ENCODE peak calls at places on chromosomes 6 and 20, in ten cellular contexts. One of them, this sample, is unnamed.
A peak's percentile ranks its signal among the peaks of the same experiment; 100 is the strongest.

GRCh38 chr6:112237644-112238043 is 16.7 kb downstream of the LAMA4 start:
- DNase-seq in thyroid gland: no peak
- DNase-seq in Peyer's patch: no peak
- DNase-seq in breast epithelium: no peak
- DNase-seq in sigmoid colon: peak; percentile 90
- DNase-seq in IMR-90: peak; percentile 92
- DNase-seq in adrenal gland: peak; percentile 58
- DNase-seq in esophagus squamous epithelium: no peak
- DNase-seq in uterus: peak; percentile 87
- DNase-seq in ovary: no peak
- DNase-seq in this sample: peak; percentile 34

GRCh38 chr20:23118766-23119165 is 32.6 kb upstream of the CD93 start:
- DNase-seq in adrenal gland: no peak
- DNase-seq in Peyer's patch: peak; percentile 30
- DNase-seq in esophagus squamous epithelium: no peak
- DNase-seq in IMR-90: no peak
- DNase-seq in thyroid gland: no peak
- DNase-seq in sigmoid colon: peak; percentile 55
- DNase-seq in uterus: no peak
- DNase-seq in breast epithelium: no peak
- DNase-seq in ovary: no peak
- DNase-seq in this sample: no peak

GRCh38 chr20:22574545-22575086 is 9.8 kb downstream of the FOXA2 start:
- DNase-seq in uterus: no peak
- DNase-seq in adrenal gland: no peak
- DNase-seq in Peyer's patch: no peak
- DNase-seq in esophagus squamous epithelium: no peak
- DNase-seq in IMR-90: no peak
- DNase-seq in breast epithelium: no peak
- DNase-seq in thyroid gland: no peak
- DNase-seq in sigmoid colon: no peak
- DNase-seq in ovary: no peak
- DNase-seq in this sample: no peak

GRCh38 chr20:61551401-61551800 is 299.3 kb downstream of the CDH4 start:
- DNase-seq in IMR-90: no peak
- DNase-seq in uterus: no peak
- DNase-seq in esophagus squamous epithelium: no peak
- DNase-seq in Peyer's patch: no peak
- DNase-seq in breast epithelium: no peak
- DNase-seq in ovary: no peak
- DNase-seq in thyroid gland: no peak
- DNase-seq in sigmoid colon: no peak
- DNase-seq in adrenal gland: no peak
- DNase-seq in this sample: no peak

GRCh38 chr6:32444433-32444832 is 4.7 kb downstream of the HLA-DRA start:
- DNase-seq in adrenal gland: no peak
- DNase-seq in ovary: no peak
- DNase-seq in IMR-90: no peak
- DNase-seq in sigmoid colon: no peak
- DNase-seq in breast epithelium: no peak
- DNase-seq in thyroid gland: no peak
- DNase-seq in esophagus squamous epithelium: no peak
- DNase-seq in Peyer's patch: no peak
- DNase-seq in uterus: no peak
- DNase-seq in this sample: no peak

GRCh38 chr20:13656721-13657368 is 18.1 kb upstream of the TASP1 start:
- DNase-seq in sigmoid colon: no peak
- DNase-seq in breast epithelium: no peak
- DNase-seq in ovary: no peak
- DNase-seq in uterus: no peak
- DNase-seq in thyroid gland: no peak
- DNase-seq in adrenal gland: no peak
- DNase-seq in Peyer's patch: no peak
- DNase-seq in IMR-90: no peak
- DNase-seq in esophagus squamous epithelium: no peak
- DNase-seq in this sample: no peak

GRCh38 chr6:90703383-90703782 is 116.5 kb upstream of the MAP3K7 start:
- DNase-seq in adrenal gland: no peak
- DNase-seq in breast epithelium: no peak
- DNase-seq in Peyer's patch: no peak
- DNase-seq in uterus: no peak
- DNase-seq in sigmoid colon: no peak
- DNase-seq in thyroid gland: no peak
- DNase-seq in esophagus squamous epithelium: no peak
- DNase-seq in ovary: no peak
- DNase-seq in IMR-90: no peak
- DNase-seq in this sample: no peak

GRCh38 chr20:5569021-5569420 is 181.2 kb upstream of the SHLD1 start:
- DNase-seq in breast epithelium: no peak
- DNase-seq in thyroid gland: peak; percentile 7
- DNase-seq in adrenal gland: no peak
- DNase-seq in esophagus squamous epithelium: no peak
- DNase-seq in uterus: no peak
- DNase-seq in sigmoid colon: no peak
- DNase-seq in ovary: no peak
- DNase-seq in Peyer's patch: no peak
- DNase-seq in IMR-90: peak; percentile 59
- DNase-seq in this sample: no peak

GRCh38 chr6:125986956-125987617 is 747 bp downstream of the TRMT11 start:
- DNase-seq in uterus: no peak
- DNase-seq in IMR-90: peak; percentile 35
- DNase-seq in esophagus squamous epithelium: no peak
- DNase-seq in thyroid gland: no peak
- DNase-seq in adrenal gland: no peak
- DNase-seq in breast epithelium: no peak
- DNase-seq in ovary: no peak
- DNase-seq in sigmoid colon: no peak
- DNase-seq in Peyer's patch: no peak
- DNase-seq in this sample: no peak

GRCh38 chr6:106373502-106374239 is 13.2 kb downstream of the CRYBG1 start:
- DNase-seq in adrenal gland: no peak
- DNase-seq in uterus: no peak
- DNase-seq in thyroid gland: no peak
- DNase-seq in ovary: no peak
- DNase-seq in IMR-90: no peak
- DNase-seq in sigmoid colon: no peak
- DNase-seq in Peyer's patch: no peak
- DNase-seq in esophagus squamous epithelium: no peak
- DNase-seq in breast epithelium: no peak
- DNase-seq in this sample: no peak

GRCh38 chr6:1623769-1624070 is 14.0 kb downstream of the FOXC1 start:
- DNase-seq in thyroid gland: no peak
- DNase-seq in sigmoid colon: no peak
- DNase-seq in IMR-90: no peak
- DNase-seq in ovary: no peak
- DNase-seq in adrenal gland: no peak
- DNase-seq in esophagus squamous epithelium: no peak
- DNase-seq in Peyer's patch: no peak
- DNase-seq in breast epithelium: no peak
- DNase-seq in uterus: no peak
- DNase-seq in this sample: peak; percentile 7

GRCh38 chr6:56243518-56244070 is 3.8 kb downstream of the COL21A1 start:
- DNase-seq in thyroid gland: no peak
- DNase-seq in sigmoid colon: no peak
- DNase-seq in IMR-90: no peak
- DNase-seq in adrenal gland: no peak
- DNase-seq in Peyer's patch: no peak
- DNase-seq in esophagus squamous epithelium: no peak
- DNase-seq in ovary: no peak
- DNase-seq in breast epithelium: no peak
- DNase-seq in uterus: no peak
- DNase-seq in this sample: no peak
- H3K4me1 ChIP-seq in thyroid gland: peaks cover 16% of the 10 kb centered on the region
- H3K4me1 ChIP-seq in sigmoid colon: peaks cover 60% of the 10 kb centered on the region
- H3K4me1 ChIP-seq in IMR-90: no peaks in the 10 kb centered on the region
- H3K4me1 ChIP-seq in adrenal gland: peaks cover 10% of the 10 kb centered on the region
- H3K4me1 ChIP-seq in Peyer's patch: peaks cover 20% of the 10 kb centered on the region
- H3K4me1 ChIP-seq in esophagus squamous epithelium: peaks cover 18% of the 10 kb centered on the region
- H3K4me1 ChIP-seq in ovary: peaks cover 2% of the 10 kb centered on the region
- H3K4me1 ChIP-seq in breast epithelium: no peaks in the 10 kb centered on the region
- H3K4me1 ChIP-seq in uterus: no peaks in the 10 kb centered on the region
- H3K4me1 ChIP-seq in this sample: peaks cover 8% of the 10 kb centered on the region

DNA sequence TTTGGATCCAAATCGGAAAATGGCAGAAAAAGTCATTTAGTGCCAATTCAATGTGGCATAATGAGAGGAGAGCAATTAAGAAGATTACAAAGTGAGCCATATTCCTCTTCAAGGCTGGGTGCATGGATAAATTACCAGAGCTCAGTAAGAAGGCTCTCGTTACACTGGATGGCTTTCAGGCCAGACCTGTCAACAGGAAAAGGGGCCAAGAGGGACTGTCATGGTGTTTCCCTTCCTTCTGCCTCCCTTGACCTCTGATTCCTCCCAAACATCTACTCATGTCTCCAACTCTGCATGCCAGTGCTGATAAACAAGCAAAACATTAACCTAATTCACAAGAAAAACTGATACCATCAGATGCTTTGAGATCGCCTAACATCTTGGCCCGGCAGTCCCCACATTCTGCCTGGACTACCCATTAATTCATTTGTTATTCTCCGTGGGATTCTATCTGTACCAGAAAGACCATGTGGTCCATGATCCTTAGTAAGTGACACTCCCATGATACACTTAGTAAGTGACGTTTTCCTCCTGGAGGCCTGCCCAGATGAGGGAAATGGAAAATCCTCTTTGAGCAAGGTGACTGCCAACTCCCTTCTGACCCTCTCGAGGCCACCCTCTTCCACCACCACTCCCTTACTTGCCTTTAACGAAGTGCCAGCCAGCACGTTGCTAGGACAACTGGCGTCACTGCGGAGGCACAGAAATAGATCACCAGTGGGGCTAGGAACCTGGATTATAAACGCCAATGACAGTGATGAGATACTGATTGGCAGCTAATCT is 239.2 kb downstream of the GMPR start:
- DNase-seq in esophagus squamous epithelium: no peak
- DNase-seq in sigmoid colon: no peak
- DNase-seq in ovary: no peak
- DNase-seq in IMR-90: no peak
- DNase-seq in adrenal gland: peak; percentile 78
- DNase-seq in thyroid gland: peak; percentile 18
- DNase-seq in Peyer's patch: no peak
- DNase-seq in breast epithelium: no peak
- DNase-seq in uterus: no peak
- DNase-seq in this sample: no peak
- TF ChIP-seq POLR2A in esophagus squamous epithelium: no peak
- TF ChIP-seq POLR2A in sigmoid colon: no peak
- TF ChIP-seq POLR2A in ovary: no peak
- TF ChIP-seq POLR2A in IMR-90: no peak
- TF ChIP-seq POLR2A in adrenal gland: no peak
- TF ChIP-seq POLR2A in thyroid gland: no peak
- TF ChIP-seq POLR2A in Peyer's patch: no peak
- TF ChIP-seq POLR2A in breast epithelium: no peak
- TF ChIP-seq POLR2A in uterus: no peak
- TF ChIP-seq POLR2A in this sample: no peak

DNA sequence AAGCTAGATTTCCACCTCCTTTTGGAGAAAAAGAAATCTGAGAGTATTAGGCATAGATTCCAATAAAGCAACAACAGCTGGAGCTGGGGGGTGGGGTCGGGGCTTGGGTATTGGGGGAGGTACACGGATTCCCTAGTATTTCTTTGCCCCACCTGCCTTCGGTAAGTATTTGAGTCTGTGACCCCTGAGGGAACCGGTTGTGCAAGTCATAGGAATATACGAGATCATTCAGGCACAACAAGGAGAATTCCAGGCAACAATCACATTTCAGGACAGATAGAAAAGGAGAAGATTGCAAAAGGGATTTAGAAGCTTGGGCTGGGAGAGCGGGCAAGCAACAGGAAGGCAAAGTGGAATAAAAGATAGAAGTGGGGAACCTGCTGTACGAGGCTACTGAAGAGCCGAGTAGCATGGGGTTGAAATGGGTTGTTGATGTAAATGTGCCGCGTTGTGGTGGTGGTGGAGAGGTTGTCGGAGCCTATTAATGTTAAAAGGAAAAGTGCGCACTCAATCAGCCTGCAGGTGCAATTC is 148.9 kb downstream of the BCAS1 start:
- DNase-seq in thyroid gland: peak; percentile 80
- DNase-seq in sigmoid colon: no peak
- DNase-seq in esophagus squamous epithelium: no peak
- DNase-seq in breast epithelium: no peak
- DNase-seq in ovary: no peak
- DNase-seq in IMR-90: no peak
- DNase-seq in uterus: no peak
- DNase-seq in adrenal gland: no peak
- DNase-seq in Peyer's patch: no peak
- DNase-seq in this sample: no peak
- H3K4me1 ChIP-seq in thyroid gland: peaks cover 49% of the 10 kb centered on the region
- H3K4me1 ChIP-seq in sigmoid colon: peaks cover 23% of the 10 kb centered on the region
- H3K4me1 ChIP-seq in esophagus squamous epithelium: peaks cover 19% of the 10 kb centered on the region
- H3K4me1 ChIP-seq in breast epithelium: peaks cover 10% of the 10 kb centered on the region
- H3K4me1 ChIP-seq in ovary: peaks cover 6% of the 10 kb centered on the region
- H3K4me1 ChIP-seq in IMR-90: peaks cover 17% of the 10 kb centered on the region
- H3K4me1 ChIP-seq in uterus: peaks cover 11% of the 10 kb centered on the region
- H3K4me1 ChIP-seq in adrenal gland: peaks cover 15% of the 10 kb centered on the region
- H3K4me1 ChIP-seq in Peyer's patch: peaks cover 7% of the 10 kb centered on the region
- H3K4me1 ChIP-seq in this sample: peaks cover 27% of the 10 kb centered on the region

DNA sequence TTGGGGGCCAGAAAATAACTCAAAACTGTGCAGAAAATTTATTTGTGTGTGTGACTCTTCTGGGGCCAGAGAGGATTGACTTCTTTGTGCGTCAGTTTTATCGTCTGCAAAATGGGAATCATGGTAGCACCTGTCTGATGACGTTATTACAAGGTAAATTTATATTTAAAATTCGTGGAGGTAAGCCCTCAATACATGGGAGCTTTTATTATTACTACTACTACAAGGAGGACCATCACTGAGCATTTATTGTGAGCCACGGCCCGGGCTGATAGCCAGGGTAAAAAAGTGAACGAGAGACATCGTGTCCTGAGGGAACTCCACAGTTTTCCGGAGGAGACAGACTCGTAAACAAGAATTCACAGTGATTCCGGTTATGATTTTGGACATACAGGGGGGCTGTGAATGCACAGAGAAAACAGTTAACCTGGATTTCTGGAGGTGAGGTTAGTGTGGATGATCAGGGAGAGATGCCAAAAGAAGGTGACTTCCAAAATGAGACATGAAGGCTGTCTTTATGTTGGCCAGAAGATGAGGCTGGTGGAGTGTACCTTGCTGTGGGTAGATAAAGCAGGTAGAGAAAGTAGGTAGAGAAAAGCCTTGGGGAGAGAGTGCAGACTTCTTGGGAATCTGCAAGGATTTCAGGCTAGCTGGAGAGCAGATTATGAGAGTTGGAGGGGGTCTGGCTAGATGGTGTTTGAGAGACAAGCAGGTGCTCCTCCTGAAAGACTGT is 10.5 kb upstream of the SERINC3 start:
- DNase-seq in uterus: peak; percentile 28
- DNase-seq in ovary: no peak
- DNase-seq in IMR-90: no peak
- DNase-seq in thyroid gland: peak; percentile 36
- DNase-seq in adrenal gland: no peak
- DNase-seq in esophagus squamous epithelium: no peak
- DNase-seq in Peyer's patch: no peak
- DNase-seq in breast epithelium: no peak
- DNase-seq in sigmoid colon: no peak
- DNase-seq in this sample: no peak
- TF ChIP-seq POLR2A in uterus: no peak
- TF ChIP-seq POLR2A in ovary: no peak
- TF ChIP-seq POLR2A in IMR-90: no peak
- TF ChIP-seq POLR2A in thyroid gland: peak; percentile 8
- TF ChIP-seq POLR2A in adrenal gland: no peak
- TF ChIP-seq POLR2A in esophagus squamous epithelium: no peak
- TF ChIP-seq POLR2A in Peyer's patch: no peak
- TF ChIP-seq POLR2A in breast epithelium: no peak
- TF ChIP-seq POLR2A in sigmoid colon: no peak
- TF ChIP-seq POLR2A in this sample: no peak

GRCh38 chr6:30491963-30492616 is 2.8 kb downstream of the HLA-E start:
- DNase-seq in ovary: no peak
- DNase-seq in adrenal gland: no peak
- DNase-seq in breast epithelium: no peak
- DNase-seq in esophagus squamous epithelium: no peak
- DNase-seq in IMR-90: no peak
- DNase-seq in uterus: no peak
- DNase-seq in Peyer's patch: no peak
- DNase-seq in sigmoid colon: no peak
- DNase-seq in thyroid gland: no peak
- DNase-seq in this sample: no peak
- H3K4me1 ChIP-seq in ovary: peaks cover 4% of the 10 kb centered on the region
- H3K4me1 ChIP-seq in adrenal gland: peaks cover 8% of the 10 kb centered on the region
- H3K4me1 ChIP-seq in breast epithelium: peaks cover 11% of the 10 kb centered on the region
- H3K4me1 ChIP-seq in esophagus squamous epithelium: peaks cover 46% of the 10 kb centered on the region
- H3K4me1 ChIP-seq in IMR-90: peaks cover 15% of the 10 kb centered on the region
- H3K4me1 ChIP-seq in uterus: peaks cover 11% of the 10 kb centered on the region
- H3K4me1 ChIP-seq in Peyer's patch: peaks cover 20% of the 10 kb centered on the region
- H3K4me1 ChIP-seq in sigmoid colon: peaks cover 34% of the 10 kb centered on the region
- H3K4me1 ChIP-seq in thyroid gland: peaks cover 4% of the 10 kb centered on the region
- H3K4me1 ChIP-seq in this sample: peaks cover 73% of the 10 kb centered on the region

This sample was measured in stomach.